ENCODE peak calls at places on chromosomes 16 and 17, in five cellular contexts. One of them, this sample, is unnamed. For H3K27me3, the result is how much of the 10 kb centered on the place peaks cover.

GRCh38 chr17:3879181-3879580 is 13.7 kb downstream of the CAMKK1 start:
- DNase-seq in heart right ventricle: peak
- DNase-seq in AG04450: no peak
- DNase-seq in mesendoderm: peak
- DNase-seq in body of pancreas: peak
- DNase-seq in this sample: no peak

GRCh38 chr16:53692146-53692545 is 11.5 kb downstream of the RPGRIP1L start:
- DNase-seq in heart right ventricle: no peak
- DNase-seq in mesendoderm: peak
- DNase-seq in AG04450: no peak
- DNase-seq in body of pancreas: no peak
- DNase-seq in this sample: no peak

GRCh38 chr16:88487124-88487432 is 34.0 kb downstream of the ZFPM1 start:
- DNase-seq in heart right ventricle: no peak
- DNase-seq in AG04450: no peak
- DNase-seq in mesendoderm: no peak
- DNase-seq in body of pancreas: no peak
- DNase-seq in this sample: no peak

GRCh38 chr16:30351586-30352419 is 3.3 kb downstream of the CD2BP2 start:
- DNase-seq in mesendoderm: no peak
- DNase-seq in AG04450: peak
- DNase-seq in heart right ventricle: peak
- DNase-seq in body of pancreas: peak
- DNase-seq in this sample: peak

GRCh38 chr16:50257876-50258275 is 8.5 kb upstream of the ADCY7 start:
- DNase-seq in heart right ventricle: no peak
- DNase-seq in mesendoderm: no peak
- DNase-seq in AG04450: no peak
- DNase-seq in body of pancreas: no peak
- DNase-seq in this sample: no peak

GRCh38 chr17:46783031-46783593 is 35.4 kb downstream of the WNT3 start:
- DNase-seq in body of pancreas: peak
- DNase-seq in mesendoderm: no peak
- DNase-seq in AG04450: no peak
- DNase-seq in heart right ventricle: no peak
- DNase-seq in this sample: no peak

GRCh38 chr17:58308985-58309917 is 19.3 kb downstream of the TSPOAP1 start:
- DNase-seq in AG04450: no peak
- DNase-seq in heart right ventricle: no peak
- DNase-seq in mesendoderm: no peak
- DNase-seq in body of pancreas: no peak
- DNase-seq in this sample: no peak

GRCh38 chr16:15857779-15858560 is 1.1 kb upstream of the MYH11 start:
- DNase-seq in heart right ventricle: peak
- DNase-seq in body of pancreas: peak
- DNase-seq in AG04450: no peak
- DNase-seq in mesendoderm: peak
- DNase-seq in this sample: peak

GRCh38 chr16:58222532-58223316 is 24.8 kb upstream of the CSNK2A2 start:
- DNase-seq in heart right ventricle: no peak
- DNase-seq in body of pancreas: peak
- DNase-seq in mesendoderm: peak
- DNase-seq in AG04450: no peak
- DNase-seq in this sample: no peak

GRCh38 chr16:54503011-54503410 is 216.4 kb upstream of the IRX3 start:
- DNase-seq in body of pancreas: no peak
- DNase-seq in AG04450: no peak
- DNase-seq in mesendoderm: peak
- DNase-seq in heart right ventricle: peak
- DNase-seq in this sample: no peak

GRCh38 chr17:40060887-40061480 is 1.8 kb upstream of the THRA start:
- DNase-seq in body of pancreas: no peak
- DNase-seq in heart right ventricle: peak
- DNase-seq in mesendoderm: no peak
- DNase-seq in AG04450: no peak
- DNase-seq in this sample: no peak

GRCh38 chr17:42598905-42599304 is 10.3 kb downstream of the RETREG3 start:
- DNase-seq in heart right ventricle: peak
- DNase-seq in body of pancreas: no peak
- DNase-seq in mesendoderm: no peak
- DNase-seq in AG04450: no peak
- DNase-seq in this sample: no peak

GRCh38 chr16:82091225-82091624 is 56.2 kb downstream of the HSD17B2 start:
- DNase-seq in AG04450: peak
- DNase-seq in heart right ventricle: no peak
- DNase-seq in mesendoderm: peak
- DNase-seq in body of pancreas: no peak
- DNase-seq in this sample: no peak

GRCh38 chr17:81095608-81095888 is 60.6 kb downstream of the BAIAP2 start:
- DNase-seq in AG04450: no peak
- DNase-seq in heart right ventricle: no peak
- DNase-seq in body of pancreas: no peak
- DNase-seq in mesendoderm: no peak
- DNase-seq in this sample: no peak

GRCh38 chr17:44820631-44821196 is 9.4 kb downstream of the GJC1 start:
- DNase-seq in body of pancreas: no peak
- DNase-seq in heart right ventricle: no peak
- DNase-seq in mesendoderm: peak
- DNase-seq in AG04450: peak
- DNase-seq in this sample: peak

GRCh38 chr16:23729503-23730424 is 16.7 kb upstream of the ERN2 start:
- DNase-seq in mesendoderm: peak
- DNase-seq in AG04450: peak
- DNase-seq in body of pancreas: peak
- DNase-seq in heart right ventricle: no peak
- DNase-seq in this sample: no peak

GRCh38 chr16:29714396-29714795 is 31.4 kb downstream of the C16orf54 start:
- DNase-seq in body of pancreas: no peak
- DNase-seq in mesendoderm: no peak
- DNase-seq in heart right ventricle: no peak
- DNase-seq in AG04450: no peak
- DNase-seq in this sample: no peak

GRCh38 chr17:73646409-73647305 is 2.4 kb upstream of the SDK2 start:
- DNase-seq in mesendoderm: peak
- DNase-seq in heart right ventricle: no peak
- DNase-seq in AG04450: no peak
- DNase-seq in body of pancreas: no peak
- DNase-seq in this sample: no peak

GRCh38 chr16:19446300-19446846 is 28.7 kb downstream of the TMC5 start:
- DNase-seq in body of pancreas: no peak
- DNase-seq in mesendoderm: no peak
- DNase-seq in AG04450: no peak
- DNase-seq in heart right ventricle: no peak
- DNase-seq in this sample: no peak

GRCh38 chr17:15351487-15351840 is 10.1 kb upstream of the TEKT3 start:
- DNase-seq in mesendoderm: peak
- DNase-seq in heart right ventricle: no peak
- DNase-seq in AG04450: no peak
- DNase-seq in body of pancreas: no peak
- DNase-seq in this sample: no peak

GRCh38 chr16:72891291-72892227 is 156.4 kb downstream of the ZFHX3 start:
- DNase-seq in AG04450: no peak
- DNase-seq in body of pancreas: no peak
- DNase-seq in heart right ventricle: no peak
- DNase-seq in mesendoderm: no peak
- DNase-seq in this sample: no peak

DNA sequence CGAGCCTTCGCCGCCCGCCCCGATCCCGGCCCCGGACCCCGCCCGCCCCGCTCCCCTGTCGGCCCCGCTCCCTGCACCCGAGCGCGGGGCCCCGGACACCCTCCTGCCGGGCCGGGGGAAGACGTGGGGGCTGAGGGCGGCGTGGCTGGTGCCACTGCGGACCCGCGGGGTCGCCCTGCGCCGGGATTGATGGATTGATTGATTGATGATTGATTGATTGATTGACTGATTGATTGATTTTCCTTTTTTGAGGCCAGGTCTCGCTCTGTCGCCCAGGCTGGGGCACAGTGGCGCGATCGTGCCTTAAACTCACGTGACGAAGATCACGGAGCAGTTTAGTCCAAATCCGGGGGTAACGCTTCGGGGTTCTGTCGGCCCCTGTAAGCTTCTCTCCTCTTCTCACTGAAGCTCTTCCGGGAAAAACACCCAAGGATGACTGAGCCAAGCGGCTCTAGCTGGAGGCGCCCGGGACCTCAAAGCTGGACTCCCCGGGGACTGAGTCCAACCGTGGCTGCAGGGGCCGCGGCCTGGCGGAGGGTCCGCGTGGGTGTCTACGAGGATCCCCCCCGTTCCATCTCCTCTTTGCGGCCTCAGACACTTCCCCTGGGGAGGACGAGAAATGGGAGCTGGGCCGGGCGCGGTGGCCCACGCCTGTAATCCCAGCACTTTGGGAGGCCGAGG is 40.2 kb upstream of the BHLHA9 start:
- DNase-seq in body of pancreas: no peak
- DNase-seq in heart right ventricle: no peak
- DNase-seq in AG04450: no peak
- DNase-seq in mesendoderm: no peak
- DNase-seq in this sample: no peak
- H3K27me3 ChIP-seq in body of pancreas: under half
- H3K27me3 ChIP-seq in heart right ventricle: under half
- H3K27me3 ChIP-seq in AG04450: under half
- H3K27me3 ChIP-seq in mesendoderm: under half
- H3K27me3 ChIP-seq in this sample: half or more

GRCh38 chr17:77325826-77326581 is 185.2 kb downstream of the SEC14L1 start:
- DNase-seq in heart right ventricle: no peak
- DNase-seq in mesendoderm: no peak
- DNase-seq in body of pancreas: peak
- DNase-seq in AG04450: no peak
- DNase-seq in this sample: no peak

GRCh38 chr17:77326636-77327035 is 185.9 kb downstream of the SEC14L1 start:
- DNase-seq in heart right ventricle: no peak
- DNase-seq in body of pancreas: no peak
- DNase-seq in AG04450: no peak
- DNase-seq in mesendoderm: no peak
- DNase-seq in this sample: peak

GRCh38 chr17:77327181-77327565 is 186.4 kb downstream of the SEC14L1 start:
- DNase-seq in body of pancreas: no peak
- DNase-seq in mesendoderm: no peak
- DNase-seq in heart right ventricle: no peak
- DNase-seq in AG04450: no peak
- DNase-seq in this sample: no peak

GRCh38 chr17:77324227-77324626 is 183.5 kb downstream of the SEC14L1 start:
- DNase-seq in heart right ventricle: no peak
- DNase-seq in body of pancreas: no peak
- DNase-seq in mesendoderm: no peak
- DNase-seq in AG04450: no peak
- DNase-seq in this sample: no peak

GRCh38 chr17:77325537-77325825 is 184.7 kb downstream of the SEC14L1 start:
- DNase-seq in body of pancreas: no peak
- DNase-seq in mesendoderm: no peak
- DNase-seq in heart right ventricle: no peak
- DNase-seq in AG04450: no peak
- DNase-seq in this sample: no peak
- H3K4me3 ChIP-seq in body of pancreas: no peak
- H3K4me3 ChIP-seq in mesendoderm: no peak
- H3K4me3 ChIP-seq in heart right ventricle: no peak
- H3K4me3 ChIP-seq in AG04450: no peak
- H3K4me3 ChIP-seq in this sample: no peak

DNA sequence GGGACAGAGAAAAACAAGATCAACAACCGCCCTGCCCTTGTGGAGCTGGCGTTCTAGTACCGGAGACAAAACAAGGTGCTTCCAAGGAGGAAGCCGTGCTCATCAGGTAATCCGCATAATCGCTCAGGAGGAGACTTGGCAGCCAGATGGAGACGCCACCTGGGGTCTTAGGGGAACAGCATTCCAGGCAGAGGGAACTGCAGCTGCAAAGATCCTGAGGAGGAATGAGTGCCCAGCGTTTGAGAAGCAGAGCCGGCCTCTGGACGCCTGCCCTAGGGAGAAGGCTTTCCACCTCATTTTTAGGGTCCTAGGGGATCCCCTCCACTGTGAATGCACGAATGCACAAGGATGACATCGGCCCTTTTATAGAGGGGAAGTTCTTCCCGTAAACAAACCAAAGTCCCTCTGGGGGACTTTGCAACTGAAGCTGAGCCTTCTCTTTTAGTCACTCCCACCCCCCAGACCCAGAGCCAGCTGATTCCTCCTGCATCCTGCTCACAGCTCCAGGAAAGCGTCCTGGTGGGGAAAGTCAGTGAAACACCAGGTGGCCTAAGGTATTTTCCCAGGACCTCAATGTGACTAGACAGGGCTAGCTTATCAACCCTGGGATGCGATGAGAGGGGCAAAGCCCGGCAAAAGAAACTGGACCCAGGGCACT is 13.2 kb upstream of the MPRIP start:
- DNase-seq in body of pancreas: no peak
- DNase-seq in heart right ventricle: no peak
- DNase-seq in mesendoderm: peak
- DNase-seq in AG04450: no peak
- DNase-seq in this sample: no peak
- H3K27me3 ChIP-seq in body of pancreas: under half
- H3K27me3 ChIP-seq in heart right ventricle: under half
- H3K27me3 ChIP-seq in mesendoderm: under half
- H3K27me3 ChIP-seq in AG04450: under half
- H3K27me3 ChIP-seq in this sample: under half

GRCh38 chr16:68781784-68782183 is 44.7 kb downstream of the CDH1 start:
- DNase-seq in AG04450: no peak
- DNase-seq in body of pancreas: no peak
- DNase-seq in heart right ventricle: no peak
- DNase-seq in mesendoderm: no peak
- DNase-seq in this sample: no peak

GRCh38 chr16:68779891-68780290 is 42.8 kb downstream of the CDH1 start:
- DNase-seq in AG04450: no peak
- DNase-seq in mesendoderm: no peak
- DNase-seq in body of pancreas: peak
- DNase-seq in heart right ventricle: no peak
- DNase-seq in this sample: no peak

GRCh38 chr16:68776821-68777485 is 39.9 kb downstream of the CDH1 start:
- DNase-seq in body of pancreas: peak
- DNase-seq in mesendoderm: no peak
- DNase-seq in AG04450: no peak
- DNase-seq in heart right ventricle: no peak
- DNase-seq in this sample: no peak

GRCh38 chr16:68774982-68775381 is 37.9 kb downstream of the CDH1 start:
- DNase-seq in AG04450: no peak
- DNase-seq in body of pancreas: no peak
- DNase-seq in heart right ventricle: no peak
- DNase-seq in mesendoderm: no peak
- DNase-seq in this sample: no peak

DNA sequence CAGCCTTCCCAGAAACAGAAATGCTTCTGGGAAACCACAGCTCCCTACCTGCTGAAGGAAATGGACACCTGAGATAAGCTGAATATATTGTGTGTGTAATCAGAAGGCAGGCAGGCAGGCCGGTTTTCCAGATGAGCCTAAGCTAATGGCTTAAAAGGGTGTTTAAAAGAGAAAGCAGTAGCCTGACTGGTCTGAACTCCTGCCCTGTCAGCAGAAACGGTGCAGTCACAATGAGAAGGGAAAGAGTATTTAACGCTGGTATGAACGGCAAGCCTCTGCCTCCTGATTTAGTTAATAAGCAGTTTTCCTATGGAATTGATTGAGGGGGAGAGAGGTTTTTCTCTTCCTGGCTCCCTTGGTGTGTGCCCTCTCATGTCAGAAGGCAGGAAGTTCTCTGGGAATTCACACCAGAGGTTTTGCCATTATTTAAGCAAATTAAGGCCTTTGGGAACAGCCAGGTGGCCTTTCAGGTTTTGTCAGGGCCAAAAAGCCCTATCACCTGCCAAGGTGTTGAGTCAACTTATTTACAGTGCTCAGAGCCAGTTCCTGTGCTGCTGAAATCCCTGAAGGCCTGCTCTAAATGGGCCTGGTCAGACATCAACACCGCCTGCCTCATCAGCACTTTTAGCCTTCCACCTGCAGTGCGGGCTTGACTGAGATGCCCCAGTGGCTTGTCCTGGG is 41.6 kb downstream of the CDH1 start:
- DNase-seq in mesendoderm: peak
- DNase-seq in body of pancreas: peak
- DNase-seq in AG04450: no peak
- DNase-seq in heart right ventricle: no peak
- DNase-seq in this sample: no peak
- H3K4me3 ChIP-seq in mesendoderm: no peak
- H3K4me3 ChIP-seq in body of pancreas: no peak
- H3K4me3 ChIP-seq in AG04450: no peak
- H3K4me3 ChIP-seq in heart right ventricle: no peak
- H3K4me3 ChIP-seq in this sample: no peak

This sample was measured in SJSA1.